ENCODE peak calls at places on chromosome 9, in ten cellular contexts. E is SHP77; Q is activated CD8-positive, alpha-beta memory T cell treated with anti-CD3 and anti-CD28 coated beads for 24 hours; Z is HT-29; U is NCI-H1417; C is GM06990; V is hepatocyte; A is hippocampal formation; K is left lobe of liver; X is MM.1S. I is an unnamed sample.

GRCh38 chr9:82021198-82021597 is 32.6 kb downstream of the SPATA31D1 start:
- DNase-seq in E (no peak), Q (no peak), Z (no peak), U (no peak), C (no peak), V (peak), A (no peak), K (peak), X (no peak), I (no peak)

GRCh38 chr9:106738109-106738508 is 124.9 kb upstream of the ZNF462 start:
- DNase-seq in E (no peak), Q (no peak), Z (no peak), U (no peak), C (no peak), V (no peak), A (no peak), K (no peak), X (no peak), I (no peak)

GRCh38 chr9:126763130-126763764 is 41.6 kb upstream of the ZBTB43 start:
- DNase-seq in E (no peak), Q (no peak), Z (peak), U (no peak), C (no peak), V (no peak), A (no peak), K (no peak), X (no peak), I (peak)

GRCh38 chr9:36992501-36993316 is 41.4 kb downstream of the PAX5 start:
- DNase-seq in E (no peak), Q (no peak), Z (no peak), U (no peak), C (peak), V (no peak), A (no peak), K (no peak), X (no peak), I (no peak)

GRCh38 chr9:19155106-19155999 is 28.1 kb upstream of the PLIN2 start:
- DNase-seq in E (no peak), Q (no peak), Z (no peak), U (no peak), C (no peak), V (no peak), A (no peak), K (no peak), X (no peak), I (no peak)

GRCh38 chr9:128685636-128686489 is 3.2 kb upstream of the SET start:
- DNase-seq in E (no peak), Q (peak), Z (no peak), U (no peak), C (no peak), V (peak), A (no peak), K (no peak), X (peak), I (no peak)

GRCh38 chr9:133046196-133046899 is 15.4 kb upstream of the CEL start:
- DNase-seq in E (no peak), Q (no peak), Z (no peak), U (no peak), C (no peak), V (no peak), A (no peak), K (no peak), X (no peak), I (no peak)

GRCh38 chr9:20620658-20621552 is 1.4 kb downstream of the MLLT3 start:
- DNase-seq in E (no peak), Q (peak), Z (peak), U (peak), C (peak), V (peak), A (no peak), K (peak), X (no peak), I (no peak)

GRCh38 chr9:8724284-8725018 is 924.9 kb upstream of the DMAC1 start:
- DNase-seq in E (no peak), Q (no peak), Z (no peak), U (no peak), C (no peak), V (no peak), A (no peak), K (no peak), X (no peak), I (no peak)

GRCh38 chr9:99607852-99608448 is 213.7 kb upstream of the NR4A3 start:
- DNase-seq in E (no peak), Q (no peak), Z (no peak), U (no peak), C (no peak), V (no peak), A (no peak), K (no peak), X (no peak), I (no peak)

GRCh38 chr9:137421838-137422667 is 909 bp downstream of the EXD3 start:
- DNase-seq in E (no peak), Q (no peak), Z (no peak), U (no peak), C (no peak), V (peak), A (no peak), K (no peak), X (peak), I (no peak)

GRCh38 chr9:1979815-1980367 is 35.3 kb upstream of the SMARCA2 start:
- DNase-seq in E (no peak), Q (no peak), Z (no peak), U (peak), C (no peak), V (peak), A (no peak), K (peak), X (peak), I (no peak)

GRCh38 chr9:137167752-137168574 is 1.9 kb downstream of the LRRC26 start:
- DNase-seq in E (no peak), Q (no peak), Z (no peak), U (no peak), C (no peak), V (peak), A (no peak), K (no peak), X (no peak), I (peak)